ENCODE peak calls at places on chromosomes 4 and X, in nine cellular contexts. F is activated CD8-positive, alpha-beta memory T cell treated with anti-CD3 and anti-CD28 coated beads, Interleukin-2, amount 50 U/mL, for 4 hours; W is effector memory CD8-positive, alpha-beta T cell; J is stimulated activated CD8-positive, alpha-beta memory T cell treated with anti-CD3 and anti-CD28 coated beads, Interleukin-12 subunit alpha, Interleukin-12 subunit beta, amount 100 ng/mL, for 4 hours; E is Calu3; G is cardiac muscle cell; N is posterior vena cava; Y is NCI-H1436 treated with DMSO at 0.1 percent for 48 hours; M is fibroblast of the aortic adventitia. B is an unnamed sample.

GRCh38 chr4:156293657-156294297 is 340.1 kb upstream of the CTSO start:
- DNase-seq in F (no peak), W (no peak), J (no peak), E (no peak), G (no peak), N (no peak), Y (no peak), M (peak; percentile 89), B (no peak)

GRCh38 chr4:147725673-147726072 is 6.2 kb upstream of the ARHGAP10 start:
- DNase-seq in F (no peak), W (no peak), J (no peak), E (no peak), G (no peak), N (no peak), Y (no peak), M (no peak), B (no peak)

GRCh38 chr4:139167774-139168444 is 9.1 kb downstream of the ELF2 start:
- DNase-seq in F (no peak), W (no peak), J (no peak), E (peak; percentile 9), G (no peak), N (no peak), Y (no peak), M (peak; percentile 70), B (no peak)

GRCh38 chr4:89929425-89930272 is 35.0 kb downstream of the MMRN1 start:
- DNase-seq in F (no peak), W (no peak), J (no peak), E (peak; percentile 2), G (no peak), N (no peak), Y (no peak), M (no peak), B (no peak)

GRCh38 chr4:152128356-152128755 is 367.5 kb upstream of the GATB start:
- DNase-seq in F (no peak), W (no peak), J (no peak), E (no peak), G (no peak), N (no peak), Y (no peak), M (no peak), B (no peak)

GRCh38 chr4:181528570-181529184 is 714.5 kb upstream of the TENM3 start:
- DNase-seq in F (no peak), W (no peak), J (no peak), E (peak; percentile 79), G (peak; percentile 90), N (no peak), Y (peak; percentile 18), M (peak; percentile 61), B (no peak)

GRCh38 chr4:168221298-168221697 is 97.3 kb downstream of the DDX60 start:
- DNase-seq in F (no peak), W (no peak), J (no peak), E (peak; percentile 35), G (no peak), N (no peak), Y (no peak), M (peak; percentile 82), B (no peak)

GRCh38 chrX:72247206-72247944 is 8.5 kb upstream of the ERCC6L start:
- DNase-seq in F (no peak), W (no peak), J (no peak), E (peak; percentile 34), G (peak; percentile 52), N (no peak), Y (peak; percentile 6), M (no peak), B (no peak)

GRCh38 chr4:98242538-98242937 is 18.6 kb upstream of the RAP1GDS1 start:
- DNase-seq in F (no peak), W (no peak), J (no peak), E (no peak), G (no peak), N (no peak), Y (no peak), M (no peak), B (no peak)

GRCh38 chr4:153497988-153498967 is 32.1 kb downstream of the TMEM131L start:
- DNase-seq in F (no peak), W (no peak), J (no peak), E (no peak), G (no peak), N (no peak), Y (no peak), M (peak; percentile 89), B (no peak)

GRCh38 chrX:112818114-112819012 is 22.3 kb downstream of the AMOT start:
- DNase-seq in F (no peak), W (no peak), J (no peak), E (no peak), G (no peak), N (no peak), Y (peak; percentile 22), M (no peak), B (no peak)

GRCh38 chr4:65007841-65008439 is 598.7 kb upstream of the TECRL start:
- DNase-seq in F (no peak), W (no peak), J (no peak), E (peak; percentile 8), G (peak; percentile 69), N (no peak), Y (no peak), M (peak; percentile 62), B (no peak)

GRCh38 chrX:149274516-149275105 is 230.5 kb downstream of the IDS start:
- DNase-seq in F (no peak), W (no peak), J (no peak), E (no peak), G (no peak), N (no peak), Y (no peak), M (peak; percentile 2), B (no peak)

GRCh38 chr4:8694226-8694625 is 101.7 kb downstream of the CPZ start:
- DNase-seq in F (no peak), W (no peak), J (no peak), E (no peak), G (no peak), N (peak; percentile 42), Y (no peak), M (no peak), B (peak; percentile 67)

GRCh38 chrX:154516655-154517100 is 646 bp upstream of the FAM3A start:
- DNase-seq in F (no peak), W (peak; percentile 6), J (no peak), E (no peak), G (peak; percentile 79), N (no peak), Y (no peak), M (peak; percentile 88), B (no peak)

GRCh38 chr4:89915937-89916336 is 21.3 kb downstream of the MMRN1 start:
- DNase-seq in F (no peak), W (no peak), J (no peak), E (peak; percentile 2), G (no peak), N (no peak), Y (no peak), M (no peak), B (no peak)

GRCh38 chr4:123554263-123554662 is 157.7 kb downstream of the SPRY1 start:
- DNase-seq in F (no peak), W (no peak), J (no peak), E (no peak), G (no peak), N (no peak), Y (no peak), M (no peak), B (no peak)

GRCh38 chrX:10932842-10933440 is 178.2 kb upstream of the HCCS start:
- DNase-seq in F (no peak), W (no peak), J (no peak), E (no peak), G (no peak), N (no peak), Y (no peak), M (peak; percentile 35), B (no peak)

GRCh38 chr4:152415980-152416379 is 119.9 kb downstream of the FBXW7 start:
- DNase-seq in F (no peak), W (no peak), J (no peak), E (no peak), G (no peak), N (no peak), Y (no peak), M (peak; percentile 37), B (no peak)

GRCh38 chrX:1400731-1401471 is 9.0 kb upstream of the SLC25A6 start:
- DNase-seq in F (peak; percentile 3), W (no peak), J (no peak), E (no peak), G (no peak), N (peak; percentile 38), Y (no peak), M (no peak), B (no peak)

GRCh38 chr4:85370400-85371032 is 104.4 kb upstream of the ARHGAP24 start:
- DNase-seq in F (no peak), W (no peak), J (no peak), E (peak; percentile 44), G (peak; percentile 56), N (no peak), Y (peak; percentile 27), M (peak; percentile 51), B (no peak)

GRCh38 chr4:83851261-83852084 is 315.6 kb downstream of the GPAT3 start:
- DNase-seq in F (no peak), W (no peak), J (no peak), E (peak; percentile 24), G (peak; percentile 5), N (no peak), Y (no peak), M (peak; percentile 47), B (no peak)

GRCh38 chr4:26029512-26030131 is 115.6 kb downstream of the SMIM20 start:
- DNase-seq in F (no peak), W (no peak), J (no peak), E (no peak), G (no peak), N (peak; percentile 82), Y (no peak), M (no peak), B (no peak)

GRCh38 chr4:8181844-8182243 is 17.2 kb upstream of the SH3TC1 start:
- DNase-seq in F (no peak), W (no peak), J (no peak), E (no peak), G (peak; percentile 75), N (no peak), Y (no peak), M (no peak), B (no peak)

GRCh38 chr4:55730143-55730931 is 89.3 kb upstream of the EXOC1L start:
- DNase-seq in F (no peak), W (no peak), J (no peak), E (no peak), G (no peak), N (no peak), Y (no peak), M (no peak), B (no peak)

GRCh38 chrX:136806891-136807410 is 26.2 kb upstream of the ARHGEF6 start:
- DNase-seq in F (no peak), W (no peak), J (no peak), E (no peak), G (no peak), N (no peak), Y (no peak), M (no peak), B (no peak)

GRCh38 chr4:74376888-74377483 is 12.0 kb downstream of the EREG start:
- DNase-seq in F (no peak), W (no peak), J (no peak), E (no peak), G (peak; percentile 48), N (no peak), Y (no peak), M (peak; percentile 83), B (no peak)

GRCh38 chrX:45502396-45502795 is 301.7 kb upstream of the DIPK2B start:
- DNase-seq in F (no peak), W (no peak), J (no peak), E (no peak), G (no peak), N (no peak), Y (no peak), M (no peak), B (no peak)

GRCh38 chrX:150372280-150372679 is 9.2 kb downstream of the MAMLD1 start:
- DNase-seq in F (no peak), W (no peak), J (no peak), E (no peak), G (no peak), N (no peak), Y (no peak), M (no peak), B (no peak)

GRCh38 chr4:141416219-141416618 is 195.5 kb downstream of the ZNF330 start:
- DNase-seq in F (no peak), W (no peak), J (no peak), E (no peak), G (no peak), N (no peak), Y (no peak), M (peak; percentile 84), B (no peak)

GRCh38 chr4:106766519-106766918 is 269.6 kb downstream of the DKK2 start:
- DNase-seq in F (no peak), W (no peak), J (no peak), E (no peak), G (no peak), N (no peak), Y (no peak), M (peak; percentile 41), B (no peak)

B was measured in cardiac septum.